ENCODE peak calls at places on chromosomes 7 and 10, in nine cellular contexts. H is body of pancreas, J is uterus, U is ovary, O is mucosa of descending colon, F is NB4, Y is PC-3, C is lung, N is pancreas. Q is an unnamed sample.

GRCh38 chr7:149196151-149196704 is 882 bp downstream of the ZNF282 start:
- DNase-seq in U (no peak), H (no peak), C (no peak), Y (no peak), J (no peak), O (peak), N (no peak), F (peak), Q (peak)

GRCh38 chr7:106393564-106393963 is 108.8 kb upstream of the NAMPT start:
- DNase-seq in O (no peak), U (no peak), C (no peak), H (no peak), J (no peak), Y (no peak), F (no peak), N (no peak), Q (no peak)

GRCh38 chr7:78953090-78953489 is 500.4 kb downstream of the MAGI2 start:
- DNase-seq in Y (no peak), U (no peak), J (no peak), C (no peak), N (no peak), H (no peak), F (no peak), O (no peak), Q (no peak)

GRCh38 chr10:6781133-6781770 is 201.2 kb upstream of the PRKCQ start:
- DNase-seq in Y (no peak), U (no peak), N (no peak), C (no peak), H (no peak), O (no peak), J (no peak), F (no peak), Q (peak)

GRCh38 chr7:50446542-50446960 is 3.6 kb downstream of the FIGNL1 start:
- DNase-seq in H (no peak), J (no peak), F (no peak), C (peak), N (no peak), Y (peak), U (no peak), O (no peak), Q (no peak)

GRCh38 chr10:91974960-91975359 is 51.4 kb downstream of the BTAF1 start:
- DNase-seq in N (no peak), J (no peak), F (no peak), H (no peak), O (no peak), U (no peak), C (no peak), Y (peak), Q (peak)

GRCh38 chr7:151028131-151028947 is at the start of gene ABCB8:
- DNase-seq in H (peak), N (peak), Y (peak), J (peak), F (peak), U (peak), O (peak), C (peak), Q (peak)

GRCh38 chr7:107390921-107391320 is 78.9 kb upstream of the GPR22 start:
- DNase-seq in F (no peak), O (no peak), U (no peak), Y (no peak), H (no peak), C (no peak), J (no peak), N (no peak), Q (no peak)

GRCh38 chr10:83965473-83965872 is 173.8 kb upstream of the GHITM start:
- DNase-seq in C (no peak), O (no peak), H (no peak), Y (no peak), N (no peak), J (no peak), U (no peak), F (peak), Q (no peak)

GRCh38 chr10:48459270-48460147 is 145.4 kb downstream of the ARHGAP22 start:
- DNase-seq in C (no peak), U (no peak), N (no peak), H (no peak), Y (no peak), O (no peak), F (no peak), J (peak), Q (no peak)

GRCh38 chr7:50781371-50781770 is 1.3 kb downstream of the GRB10 start:
- DNase-seq in J (no peak), Y (no peak), F (no peak), N (no peak), H (no peak), C (no peak), U (no peak), O (no peak), Q (no peak)

GRCh38 chr7:29449569-29450260 is 113.9 kb upstream of the PRR15 start:
- DNase-seq in F (no peak), C (no peak), H (no peak), O (no peak), J (no peak), Y (peak), U (no peak), N (no peak), Q (no peak)

GRCh38 chr7:96179341-96179740 is 142.6 kb downstream of the SLC25A13 start:
- DNase-seq in H (no peak), U (no peak), F (no peak), Y (no peak), C (no peak), N (no peak), O (no peak), J (no peak), Q (no peak)

GRCh38 chr10:61452229-61452651 is 941 bp downstream of the TMEM26 start:
- DNase-seq in C (no peak), H (no peak), J (peak), F (no peak), U (no peak), Y (no peak), O (peak), N (no peak), Q (peak)

GRCh38 chr7:27627146-27627545 is 35.5 kb downstream of the HIBADH start:
- DNase-seq in H (no peak), Y (no peak), C (no peak), O (no peak), N (no peak), J (no peak), U (no peak), F (no peak), Q (no peak)

GRCh38 chr7:65840446-65840845 is 32.4 kb upstream of the VKORC1L1 start:
- DNase-seq in N (peak), O (no peak), U (no peak), C (no peak), F (peak), H (no peak), Y (no peak), J (no peak), Q (peak)

GRCh38 chr10:14439451-14440259 is 108.9 kb upstream of the FRMD4A start:
- DNase-seq in U (no peak), O (no peak), H (no peak), N (no peak), C (no peak), J (no peak), F (no peak), Y (no peak), Q (no peak)

GRCh38 chr10:119254355-119254754 is 47.0 kb downstream of the GRK5 start:
- DNase-seq in J (no peak), H (no peak), U (no peak), N (no peak), C (no peak), O (no peak), Y (no peak), F (no peak), Q (no peak)

GRCh38 chr10:13268310-13268709 is 31.6 kb downstream of the PHYH start:
- DNase-seq in O (no peak), Y (no peak), U (no peak), J (no peak), H (no peak), N (no peak), C (no peak), F (no peak), Q (no peak)

GRCh38 chr10:123402656-123403055 is 248.5 kb downstream of the BUB3 start:
- DNase-seq in N (no peak), O (no peak), Y (no peak), J (no peak), C (no peak), F (peak), H (no peak), U (no peak), Q (peak)

GRCh38 chr7:24894670-24895221 is 85.2 kb downstream of the OSBPL3 start:
- DNase-seq in J (no peak), C (no peak), O (no peak), U (no peak), Y (peak), H (no peak), N (no peak), F (no peak), Q (no peak)
- TF ChIP-seq CTCF in J (no peak), C (no peak), O (no peak), U (no peak), Y (peak), H (no peak), N (no peak), F (peak), Q (peak)

DNA sequence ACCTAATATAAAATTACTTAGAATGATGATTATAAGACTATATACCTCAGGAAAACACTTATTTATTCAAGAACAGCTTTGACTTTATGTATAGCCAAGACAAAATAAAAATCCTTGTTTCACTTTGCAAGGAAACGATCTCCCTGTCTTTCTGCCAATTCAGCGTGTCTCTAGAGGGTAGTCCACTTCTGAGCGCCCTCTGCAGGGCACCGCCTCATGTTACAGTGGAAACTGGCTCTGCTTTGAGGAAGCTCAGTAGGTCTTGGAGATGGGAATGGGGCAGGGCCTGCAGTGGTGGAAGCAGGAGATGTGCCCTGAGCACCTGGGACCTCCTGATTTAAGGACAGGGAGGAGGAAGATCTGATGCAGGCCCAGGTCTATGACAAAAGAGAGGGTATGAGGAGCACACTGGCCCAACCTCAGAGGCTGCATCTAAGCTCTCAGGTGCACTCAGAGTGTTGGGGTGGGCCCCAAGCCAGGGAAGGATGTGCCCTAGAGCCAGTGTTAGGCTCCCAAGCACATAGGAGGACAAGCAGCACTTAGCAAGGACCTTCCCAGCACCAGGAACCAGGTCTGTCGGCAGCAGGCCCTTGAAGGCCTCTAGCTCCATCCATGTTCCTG is 481.0 kb downstream of the TNS3 start:
- DNase-seq in O (peak), Y (peak), F (peak), H (peak), C (peak), J (peak), N (peak), U (peak), Q (no peak)
- TF ChIP-seq CTCF in O (peak), Y (peak), F (peak), H (peak), C (peak), J (peak), N (peak), U (no peak), Q (peak)

DNA sequence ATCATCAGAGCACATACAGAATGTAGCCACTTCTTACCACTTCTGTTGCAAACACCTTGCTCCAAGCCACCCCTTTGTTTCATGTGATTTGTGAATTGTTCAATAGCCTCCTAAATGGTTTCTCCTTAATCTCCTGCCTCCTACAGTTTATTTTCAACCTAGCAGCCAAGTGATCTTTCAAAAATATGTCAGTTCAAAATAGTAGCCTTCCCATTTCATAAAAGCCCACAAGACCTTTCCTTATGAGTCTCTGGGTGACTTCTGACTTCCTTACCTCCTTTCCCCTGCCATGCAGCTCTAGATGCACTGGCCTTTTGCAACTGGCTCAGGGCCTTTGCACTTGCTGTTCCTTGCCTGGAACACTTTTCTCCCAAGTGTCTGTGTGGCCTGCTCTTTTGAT is 4.8 kb downstream of the MINDY4 start:
- DNase-seq in N (no peak), C (no peak), F (no peak), U (no peak), H (no peak), O (no peak), J (no peak), Y (no peak), Q (no peak)
- TF ChIP-seq CTCF in N (no peak), C (no peak), F (no peak), U (no peak), H (no peak), O (no peak), J (no peak), Y (no peak), Q (no peak)

GRCh38 chr7:32212321-32212720 is 142.1 kb upstream of the PDE1C start:
- DNase-seq in F (no peak), N (no peak), U (no peak), O (no peak), C (no peak), Y (no peak), J (no peak), H (no peak), Q (no peak)

GRCh38 chr7:32206488-32206887 is 136.3 kb upstream of the PDE1C start:
- DNase-seq in C (no peak), N (no peak), F (no peak), Y (no peak), J (no peak), H (no peak), U (no peak), O (no peak), Q (no peak)

GRCh38 chr7:32204361-32205018 is 134.3 kb upstream of the PDE1C start:
- DNase-seq in O (peak), F (peak), C (peak), J (peak), Y (peak), U (peak), N (peak), H (peak), Q (no peak)

GRCh38 chr7:32206987-32207386 is 136.8 kb upstream of the PDE1C start:
- DNase-seq in N (no peak), Y (peak), U (no peak), F (peak), J (no peak), O (no peak), H (peak), C (no peak), Q (no peak)
- TF ChIP-seq CTCF in N (no peak), Y (peak), U (no peak), F (peak), J (no peak), O (no peak), H (no peak), C (no peak), Q (peak)

DNA sequence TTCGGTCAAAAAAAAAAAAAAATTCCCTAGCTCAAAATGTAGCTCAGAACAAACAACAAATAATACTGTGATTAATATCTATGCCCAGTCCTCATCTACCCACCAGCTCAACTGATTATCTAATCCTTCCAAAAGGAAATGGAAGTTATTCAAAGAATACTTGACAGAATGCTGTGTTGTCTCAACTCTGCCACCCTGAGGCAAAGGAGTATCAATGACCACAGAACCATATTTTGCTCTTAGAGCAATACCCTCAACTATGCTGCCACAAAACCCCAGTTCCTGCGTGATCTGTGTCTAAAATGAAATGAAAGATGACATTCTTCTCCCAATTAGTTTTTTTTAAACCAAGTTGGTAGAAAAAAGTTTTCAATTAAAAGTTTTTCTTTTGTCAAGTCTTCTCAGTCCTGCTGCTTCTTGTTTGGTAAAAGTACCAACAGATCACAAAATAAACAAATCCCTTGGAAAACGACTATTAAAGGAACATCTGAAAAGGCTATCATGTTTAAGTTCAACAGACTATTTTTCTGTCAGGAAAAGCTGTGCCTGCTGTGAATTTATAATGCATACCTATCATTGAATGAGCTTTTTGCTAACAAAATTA is 21.6 kb downstream of the RBM28 start:
- DNase-seq in F (peak), O (no peak), N (no peak), C (no peak), H (no peak), Y (peak), J (no peak), U (no peak), Q (no peak)
- TF ChIP-seq CTCF in F (peak), O (no peak), N (no peak), C (no peak), H (no peak), Y (peak), J (no peak), U (no peak), Q (peak)

GRCh38 chr10:5494611-5495010 is 4.8 kb downstream of the CALML5 start:
- DNase-seq in O (no peak), F (no peak), C (no peak), U (no peak), J (no peak), Y (no peak), H (no peak), N (no peak), Q (no peak)
- TF ChIP-seq CTCF in O (no peak), F (no peak), C (no peak), U (no peak), J (no peak), Y (no peak), H (no peak), N (no peak), Q (no peak)

GRCh38 chr7:146656988-146657387 is 540.4 kb downstream of the CNTNAP2 start:
- DNase-seq in U (no peak), C (no peak), O (no peak), Y (peak), J (no peak), F (no peak), H (no peak), N (no peak), Q (no peak)
- TF ChIP-seq CTCF in U (no peak), C (no peak), O (no peak), Y (peak), J (no peak), F (no peak), H (no peak), N (no peak), Q (no peak)

GRCh38 chr10:87850742-87851205 is 12.6 kb downstream of the KLLN start:
- DNase-seq in J (peak), C (peak), U (peak), F (peak), H (peak), O (peak), Y (peak), N (peak), Q (no peak)
- TF ChIP-seq CTCF in J (peak), C (peak), U (peak), F (peak), H (peak), O (peak), Y (peak), N (peak), Q (peak)